ENCODE peak calls at places on chromosomes 1 and 21, in six cellular contexts. W is mesothelial cell of epicardium; H is AG04450; U is CD8-positive, alpha-beta T cell; C is neural crest cell; O is AG09319. T is an unnamed sample.

GRCh38 chr1:169113613-169114119 is 7.2 kb downstream of the ATP1B1 start:
- DNase-seq in W (no peak), H (peak), U (no peak), O (no peak), C (no peak), T (peak)

GRCh38 chr1:241677171-241677570 is 25.1 kb downstream of the WDR64 start:
- DNase-seq in H (no peak), O (no peak), W (no peak), C (no peak), U (no peak), T (peak)

GRCh38 chr21:17688912-17689874 is 76.5 kb upstream of the BTG3 start:
- DNase-seq in O (no peak), U (peak), C (no peak), H (no peak), W (peak), T (peak)

GRCh38 chr21:36603221-36603620 is 95.7 kb upstream of the SIM2 start:
- DNase-seq in C (no peak), W (no peak), U (no peak), H (no peak), O (no peak), T (no peak)

GRCh38 chr1:45365051-45365450 is 24.8 kb upstream of the MUTYH start:
- DNase-seq in W (no peak), H (no peak), C (no peak), O (no peak), U (no peak), T (no peak)

GRCh38 chr1:174968750-174969244 is 30.9 kb upstream of the CACYBP start:
- DNase-seq in H (no peak), W (no peak), C (no peak), U (no peak), O (no peak), T (peak)

GRCh38 chr1:146036241-146036989 is 14.9 kb upstream of the HJV start:
- DNase-seq in U (no peak), H (no peak), C (no peak), O (no peak), W (no peak), T (peak)

GRCh38 chr21:42346441-42346840 is 4.4 kb downstream of the TFF2 start:
- DNase-seq in U (no peak), H (no peak), W (no peak), O (no peak), C (no peak), T (no peak)

GRCh38 chr1:33147997-33148314 is 33.9 kb downstream of the TRIM62 start:
- DNase-seq in O (no peak), U (no peak), W (no peak), C (no peak), H (no peak), T (peak)

GRCh38 chr1:206555473-206555935 is 48.2 kb downstream of the RASSF5 start:
- DNase-seq in W (no peak), O (no peak), U (no peak), H (no peak), C (no peak), T (no peak)

GRCh38 chr21:37041706-37042271 is 31.1 kb downstream of the PIGP start:
- DNase-seq in C (no peak), U (no peak), W (no peak), O (no peak), H (no peak), T (no peak)

GRCh38 chr1:89557954-89558353 is 33.3 kb downstream of the LRRC8B start:
- DNase-seq in W (no peak), O (no peak), U (no peak), H (no peak), C (no peak), T (no peak)

GRCh38 chr1:197200468-197200899 is 54.0 kb upstream of the ASPM start:
- DNase-seq in W (no peak), O (no peak), C (no peak), U (no peak), H (no peak), T (peak)

GRCh38 chr21:27134513-27134912 is 167.6 kb upstream of the ADAMTS5 start:
- DNase-seq in H (no peak), U (no peak), W (no peak), C (no peak), O (no peak), T (peak)

GRCh38 chr1:108063703-108064102 is 98.7 kb upstream of the VAV3 start:
- DNase-seq in U (no peak), C (no peak), O (no peak), H (no peak), W (no peak), T (no peak)

GRCh38 chr1:203056516-203056915 is 29.3 kb downstream of the MYOG start:
- DNase-seq in U (no peak), H (no peak), O (no peak), W (no peak), C (no peak), T (no peak)

GRCh38 chr1:167294528-167294927 is 73.8 kb downstream of the POU2F1 start:
- DNase-seq in O (no peak), U (no peak), C (no peak), H (no peak), W (no peak), T (peak)

GRCh38 chr1:160544647-160545046 is 21.6 kb upstream of the SLAMF6 start:
- DNase-seq in H (no peak), U (no peak), O (no peak), W (no peak), C (no peak), T (peak)

GRCh38 chr1:111204923-111205723 is 4.7 kb upstream of the DENND2D start:
- DNase-seq in U (no peak), W (no peak), C (no peak), H (no peak), O (no peak), T (no peak)

GRCh38 chr21:21074305-21074704 is 76.1 kb downstream of the NCAM2 start:
- DNase-seq in U (no peak), W (no peak), C (no peak), H (no peak), O (no peak), T (no peak)

GRCh38 chr1:12629521-12629956 is 11.5 kb upstream of the DHRS3 start:
- DNase-seq in H (no peak), U (no peak), W (no peak), C (no peak), O (no peak), T (no peak)

GRCh38 chr1:108832929-108833328 is 24.0 kb downstream of the AKNAD1 start:
- DNase-seq in U (no peak), O (no peak), C (no peak), W (no peak), H (no peak), T (no peak)

GRCh38 chr1:153741946-153742345 is 14.1 kb downstream of the INTS3 start:
- DNase-seq in H (no peak), W (no peak), O (no peak), C (no peak), U (no peak), T (no peak)

GRCh38 chr1:234862944-234863515 is 253.1 kb upstream of the IRF2BP2 start:
- DNase-seq in C (no peak), O (no peak), W (peak), U (no peak), H (no peak), T (peak)

GRCh38 chr1:192603218-192603787 is 27.7 kb downstream of the RGS1 start:
- DNase-seq in H (no peak), C (no peak), W (no peak), O (no peak), U (no peak), T (no peak)

DNA sequence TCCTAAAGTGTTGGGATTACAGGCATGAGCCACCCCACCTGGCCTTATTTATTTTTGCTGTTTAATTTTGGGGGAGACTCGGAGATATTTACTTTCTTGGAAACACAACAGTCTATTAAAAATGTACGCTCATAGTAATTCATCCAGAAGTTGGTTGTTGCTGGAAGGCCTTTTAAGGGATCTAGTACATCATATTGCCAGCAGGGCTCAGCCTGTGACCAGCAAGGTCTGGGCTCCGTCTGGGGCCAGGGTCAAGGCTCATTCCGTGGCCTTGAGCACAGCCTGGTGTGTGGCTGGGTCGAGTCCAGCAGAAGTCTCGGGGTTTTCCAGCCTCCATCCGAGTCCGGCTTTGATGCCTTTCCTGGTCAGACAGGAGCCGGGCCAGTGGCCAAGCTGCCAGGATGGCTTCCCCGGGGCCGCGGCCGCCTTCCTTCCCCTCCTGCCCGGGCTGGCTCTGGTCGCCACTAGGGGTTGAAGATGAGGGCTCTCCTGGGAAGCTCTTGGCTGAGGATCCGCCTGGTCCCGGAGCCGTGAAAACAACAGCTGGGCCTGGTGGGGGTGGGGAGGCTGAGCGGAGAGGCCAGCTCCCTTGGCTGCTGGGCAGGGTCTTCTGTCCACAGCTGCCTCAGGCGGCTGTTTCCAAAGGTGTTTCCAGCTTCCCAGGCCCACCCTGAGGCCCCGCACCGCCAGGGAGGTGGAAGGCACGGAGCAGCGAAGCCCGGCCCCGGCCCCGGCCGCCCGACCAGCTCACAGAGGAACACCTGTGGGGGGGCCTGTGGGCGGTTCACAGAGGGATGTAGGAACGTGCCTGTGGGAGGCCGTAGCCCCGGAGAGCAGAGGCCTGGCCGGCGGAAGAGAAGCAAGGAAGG is 5.1 kb upstream of the VWA1 start:
- DNase-seq in O (peak), C (no peak), H (no peak), W (no peak), U (no peak), T (peak)
- TF ChIP-seq CTCF in O (peak), C (no peak), H (peak), W (no peak), U (no peak), T (peak)

GRCh38 chr21:35377505-35378090 is 328.5 kb upstream of the RUNX1 start:
- DNase-seq in U (no peak), W (no peak), C (no peak), H (no peak), O (no peak), T (peak)

GRCh38 chr21:35373998-35374397 is 324.9 kb upstream of the RUNX1 start:
- DNase-seq in C (no peak), O (no peak), U (no peak), H (no peak), W (no peak), T (no peak)

GRCh38 chr21:35376406-35377135 is 327.5 kb upstream of the RUNX1 start:
- DNase-seq in U (no peak), O (no peak), C (no peak), H (no peak), W (no peak), T (peak)

GRCh38 chr21:35372201-35372600 is 323.1 kb upstream of the RUNX1 start:
- DNase-seq in W (no peak), C (no peak), O (no peak), U (no peak), H (no peak), T (no peak)

DNA sequence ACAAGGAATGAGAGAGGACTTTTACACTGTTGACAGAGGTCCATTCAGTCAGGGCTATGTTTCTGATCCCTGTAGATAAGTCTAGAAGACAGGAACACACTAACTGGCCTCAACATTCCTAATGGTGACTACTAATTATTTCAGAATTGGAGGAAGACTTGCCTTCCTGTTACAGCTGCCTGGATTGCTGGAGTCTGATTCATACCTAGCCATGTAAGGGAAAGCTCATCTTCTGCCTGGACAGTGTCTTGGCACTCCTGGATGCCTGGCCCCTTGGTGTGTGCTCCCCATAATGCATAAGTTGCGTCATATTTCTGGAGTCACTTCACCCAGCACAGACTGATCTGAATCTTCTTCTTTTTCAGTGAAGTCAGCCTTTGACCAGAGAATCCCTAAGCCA is 326.0 kb upstream of the RUNX1 start:
- DNase-seq in O (no peak), C (no peak), U (no peak), W (no peak), H (peak), T (peak)
- TF ChIP-seq CTCF in O (no peak), C (no peak), U (no peak), W (no peak), H (no peak), T (no peak)

GRCh38 chr1:158496379-158496778 is 24.4 kb downstream of the OR10R2 start:
- DNase-seq in O (no peak), U (no peak), W (no peak), C (no peak), H (no peak), T (peak)
- TF ChIP-seq CTCF in O (no peak), U (no peak), W (no peak), C (peak), H (no peak), T (no peak)

DNA sequence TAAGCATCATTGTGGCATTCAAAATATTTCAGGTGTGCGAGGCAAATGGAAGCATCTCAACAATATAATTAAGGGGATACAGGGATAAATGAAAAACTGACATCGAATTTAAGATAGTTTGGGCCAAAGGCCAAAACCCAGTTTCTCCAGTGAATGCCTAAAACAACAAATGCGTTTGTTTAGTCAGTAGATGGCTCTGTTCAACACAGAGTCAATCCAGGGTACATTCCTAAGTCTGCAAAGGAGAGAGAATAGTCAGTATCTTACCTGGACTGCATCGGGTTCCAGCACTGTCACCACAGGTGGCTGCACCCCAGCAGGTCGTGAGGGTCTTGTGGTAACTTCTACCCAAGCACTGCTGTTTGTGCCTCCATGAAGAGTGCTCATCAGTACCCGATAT is 321.1 kb downstream of the KCTD3 start:
- DNase-seq in O (no peak), W (no peak), U (no peak), C (no peak), H (no peak), T (peak)
- TF ChIP-seq CTCF in O (no peak), W (no peak), U (no peak), C (no peak), H (no peak), T (no peak)

GRCh38 chr1:245825128-245825901 is 670.5 kb downstream of the KIF26B start:
- DNase-seq in U (no peak), H (no peak), W (no peak), C (no peak), O (no peak), T (peak)
- TF ChIP-seq CTCF in U (no peak), H (peak), W (no peak), C (no peak), O (no peak), T (peak)

DNA sequence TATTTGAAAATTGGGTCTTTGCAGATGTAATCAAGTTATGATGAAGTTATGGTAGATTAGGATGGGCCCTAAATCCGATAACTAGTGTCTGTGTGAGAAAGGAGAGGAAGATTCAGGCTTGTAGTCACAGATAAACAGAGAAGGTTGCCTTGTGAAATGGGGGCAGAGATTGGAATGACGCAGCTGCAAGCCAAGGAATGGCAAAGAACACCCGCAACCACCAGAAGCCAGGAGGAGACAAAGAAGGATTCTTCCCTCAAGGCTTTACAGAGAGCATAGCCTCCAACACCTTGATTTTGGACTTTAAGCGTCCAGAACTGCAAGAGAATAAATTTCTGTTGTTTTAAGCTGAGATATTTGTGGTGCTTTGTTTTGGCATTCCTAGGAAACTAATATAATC is 35.4 kb upstream of the COL24A1 start:
- DNase-seq in O (no peak), U (no peak), H (no peak), W (no peak), C (no peak), T (no peak)
- TF ChIP-seq CTCF in O (no peak), U (no peak), H (no peak), W (no peak), C (no peak), T (no peak)

DNA sequence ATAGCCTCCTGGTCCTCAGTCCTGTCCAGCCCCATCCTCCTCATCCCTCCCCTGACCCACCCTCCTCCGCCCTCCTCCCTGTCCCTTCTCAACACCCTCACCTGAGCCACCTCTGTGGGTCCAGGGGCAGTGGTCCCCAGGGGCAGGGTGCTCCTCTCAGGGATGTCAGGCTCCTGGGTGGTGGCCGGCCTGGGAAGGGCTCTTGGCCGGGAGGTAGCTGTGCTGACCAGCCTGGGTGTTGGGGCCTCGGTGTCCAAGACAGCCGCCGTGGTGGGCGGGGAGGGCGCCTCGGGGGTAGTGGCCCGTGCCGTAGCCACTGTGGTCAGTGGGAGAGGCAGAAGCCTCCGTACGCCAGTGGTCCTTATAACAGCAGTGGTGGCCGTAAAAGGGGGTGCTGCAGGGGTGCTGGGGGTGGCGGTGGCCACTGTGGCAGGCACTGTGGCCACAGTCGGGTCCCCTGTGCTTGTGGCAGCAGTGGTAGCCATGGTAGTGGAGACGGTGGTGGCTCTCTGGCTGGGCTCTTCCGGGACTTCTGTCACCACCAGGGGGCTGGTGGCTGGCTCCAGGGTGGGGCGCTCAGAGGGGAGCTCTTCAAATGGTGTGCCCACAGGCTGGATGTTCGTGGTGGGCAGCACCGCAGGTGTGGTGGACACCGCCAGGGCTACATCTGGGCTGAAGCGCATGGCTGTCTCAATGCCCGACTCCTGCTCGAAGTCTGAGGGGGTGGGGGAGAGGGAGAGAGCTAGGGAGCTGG is 31.9 kb downstream of the SDC3 start:
- DNase-seq in H (no peak), W (no peak), U (no peak), C (no peak), O (no peak), T (no peak)
- TF ChIP-seq CTCF in H (peak), W (no peak), U (no peak), C (peak), O (peak), T (peak)

GRCh38 chr1:180254496-180254819 is 24.4 kb downstream of the LHX4 start:
- DNase-seq in O (no peak), U (no peak), C (no peak), W (no peak), H (no peak), T (no peak)
- TF ChIP-seq CTCF in O (no peak), U (no peak), C (no peak), W (no peak), H (no peak), T (no peak)

T was measured in choroid plexus epithelial cell.